ENCODE peak calls at places on chromosomes 2 and 18, in nine cellular contexts. One of them, this sample, is unnamed.

GRCh38 chr2:35421485-35421884 is 934.1 kb upstream of the CRIM1 start:
- DNase-seq in HCEC 1CT: no peak
- DNase-seq in BE2C: no peak
- DNase-seq in bronchial epithelial cell: no peak
- DNase-seq in SK-MEL-5: no peak
- DNase-seq in Kasumi-1: no peak
- DNase-seq in cardiac fibroblast: no peak
- DNase-seq in epithelial cell of proximal tubule: no peak
- DNase-seq in left colon: no peak
- DNase-seq in this sample: no peak

GRCh38 chr2:126038901-126039300 is 617.1 kb upstream of the GYPC start:
- DNase-seq in HCEC 1CT: no peak
- DNase-seq in BE2C: no peak
- DNase-seq in bronchial epithelial cell: no peak
- DNase-seq in SK-MEL-5: no peak
- DNase-seq in Kasumi-1: peak; percentile 33
- DNase-seq in cardiac fibroblast: no peak
- DNase-seq in epithelial cell of proximal tubule: no peak
- DNase-seq in left colon: no peak
- DNase-seq in this sample: no peak

GRCh38 chr2:47488870-47489584 is 86.1 kb downstream of the MSH2 start:
- DNase-seq in HCEC 1CT: peak; percentile 92
- DNase-seq in BE2C: no peak
- DNase-seq in bronchial epithelial cell: peak; percentile 91
- DNase-seq in SK-MEL-5: no peak
- DNase-seq in Kasumi-1: no peak
- DNase-seq in cardiac fibroblast: peak; percentile 80
- DNase-seq in epithelial cell of proximal tubule: peak; percentile 63
- DNase-seq in left colon: no peak
- DNase-seq in this sample: peak; percentile 90

GRCh38 chr2:230162981-230163380 is 56.8 kb downstream of the SP110 start:
- DNase-seq in HCEC 1CT: no peak
- DNase-seq in BE2C: peak; percentile 65
- DNase-seq in bronchial epithelial cell: no peak
- DNase-seq in SK-MEL-5: no peak
- DNase-seq in Kasumi-1: no peak
- DNase-seq in cardiac fibroblast: no peak
- DNase-seq in epithelial cell of proximal tubule: no peak
- DNase-seq in left colon: no peak
- DNase-seq in this sample: no peak

GRCh38 chr2:112166801-112167499 is 28.8 kb downstream of the FBLN7 start:
- DNase-seq in HCEC 1CT: no peak
- DNase-seq in BE2C: no peak
- DNase-seq in bronchial epithelial cell: peak; percentile 12
- DNase-seq in SK-MEL-5: no peak
- DNase-seq in Kasumi-1: no peak
- DNase-seq in cardiac fibroblast: no peak
- DNase-seq in epithelial cell of proximal tubule: no peak
- DNase-seq in left colon: no peak
- DNase-seq in this sample: no peak

GRCh38 chr2:130823886-130824491 is 12.7 kb upstream of the ARHGEF4 start:
- DNase-seq in HCEC 1CT: no peak
- DNase-seq in BE2C: no peak
- DNase-seq in bronchial epithelial cell: no peak
- DNase-seq in SK-MEL-5: no peak
- DNase-seq in Kasumi-1: no peak
- DNase-seq in cardiac fibroblast: no peak
- DNase-seq in epithelial cell of proximal tubule: no peak
- DNase-seq in left colon: no peak
- DNase-seq in this sample: no peak

GRCh38 chr2:68747918-68748317 is 13.3 kb downstream of the ARHGAP25 start:
- DNase-seq in HCEC 1CT: no peak
- DNase-seq in BE2C: no peak
- DNase-seq in bronchial epithelial cell: no peak
- DNase-seq in SK-MEL-5: no peak
- DNase-seq in Kasumi-1: no peak
- DNase-seq in cardiac fibroblast: no peak
- DNase-seq in epithelial cell of proximal tubule: no peak
- DNase-seq in left colon: no peak
- DNase-seq in this sample: no peak

GRCh38 chr2:228352048-228352447 is 170.6 kb upstream of the SPHKAP start:
- DNase-seq in HCEC 1CT: no peak
- DNase-seq in BE2C: no peak
- DNase-seq in bronchial epithelial cell: no peak
- DNase-seq in SK-MEL-5: no peak
- DNase-seq in Kasumi-1: no peak
- DNase-seq in cardiac fibroblast: no peak
- DNase-seq in epithelial cell of proximal tubule: no peak
- DNase-seq in left colon: no peak
- DNase-seq in this sample: no peak

GRCh38 chr2:210299974-210300373 is 15.0 kb downstream of the MYL1 start:
- DNase-seq in HCEC 1CT: no peak
- DNase-seq in BE2C: no peak
- DNase-seq in bronchial epithelial cell: no peak
- DNase-seq in SK-MEL-5: no peak
- DNase-seq in Kasumi-1: no peak
- DNase-seq in cardiac fibroblast: no peak
- DNase-seq in epithelial cell of proximal tubule: no peak
- DNase-seq in left colon: no peak
- DNase-seq in this sample: no peak

GRCh38 chr2:130288467-130289403 is 54.0 kb upstream of the IMP4 start:
- DNase-seq in HCEC 1CT: no peak
- DNase-seq in BE2C: no peak
- DNase-seq in bronchial epithelial cell: no peak
- DNase-seq in SK-MEL-5: peak; percentile 33
- DNase-seq in Kasumi-1: peak; percentile 3
- DNase-seq in cardiac fibroblast: no peak
- DNase-seq in epithelial cell of proximal tubule: no peak
- DNase-seq in left colon: no peak
- DNase-seq in this sample: no peak

GRCh38 chr2:239240480-239240881 is 160.3 kb downstream of the HDAC4 start:
- DNase-seq in HCEC 1CT: no peak
- DNase-seq in BE2C: peak; percentile 68
- DNase-seq in bronchial epithelial cell: no peak
- DNase-seq in SK-MEL-5: no peak
- DNase-seq in Kasumi-1: peak; percentile 54
- DNase-seq in cardiac fibroblast: no peak
- DNase-seq in epithelial cell of proximal tubule: no peak
- DNase-seq in left colon: peak; percentile 60
- DNase-seq in this sample: no peak

GRCh38 chr2:228549390-228550007 is 368.0 kb upstream of the SPHKAP start:
- DNase-seq in HCEC 1CT: no peak
- DNase-seq in BE2C: no peak
- DNase-seq in bronchial epithelial cell: no peak
- DNase-seq in SK-MEL-5: no peak
- DNase-seq in Kasumi-1: no peak
- DNase-seq in cardiac fibroblast: no peak
- DNase-seq in epithelial cell of proximal tubule: no peak
- DNase-seq in left colon: no peak
- DNase-seq in this sample: no peak

GRCh38 chr2:201639205-201639604 is 4.1 kb downstream of the TMEM237 start:
- DNase-seq in HCEC 1CT: no peak
- DNase-seq in BE2C: no peak
- DNase-seq in bronchial epithelial cell: no peak
- DNase-seq in SK-MEL-5: no peak
- DNase-seq in Kasumi-1: no peak
- DNase-seq in cardiac fibroblast: no peak
- DNase-seq in epithelial cell of proximal tubule: no peak
- DNase-seq in left colon: no peak
- DNase-seq in this sample: peak; percentile 44

GRCh38 chr2:181848356-181848876 is 43.1 kb upstream of the ITPRID2 start:
- DNase-seq in HCEC 1CT: peak; percentile 24
- DNase-seq in BE2C: no peak
- DNase-seq in bronchial epithelial cell: no peak
- DNase-seq in SK-MEL-5: no peak
- DNase-seq in Kasumi-1: peak; percentile 59
- DNase-seq in cardiac fibroblast: peak; percentile 3
- DNase-seq in epithelial cell of proximal tubule: no peak
- DNase-seq in left colon: no peak
- DNase-seq in this sample: peak; percentile 8

GRCh38 chr2:100674671-100675070 is 111.9 kb downstream of the PDCL3 start:
- DNase-seq in HCEC 1CT: no peak
- DNase-seq in BE2C: no peak
- DNase-seq in bronchial epithelial cell: no peak
- DNase-seq in SK-MEL-5: no peak
- DNase-seq in Kasumi-1: no peak
- DNase-seq in cardiac fibroblast: no peak
- DNase-seq in epithelial cell of proximal tubule: no peak
- DNase-seq in left colon: no peak
- DNase-seq in this sample: no peak

GRCh38 chr2:152098033-152098797 is 629 bp downstream of the CACNB4 start:
- DNase-seq in HCEC 1CT: no peak
- DNase-seq in BE2C: no peak
- DNase-seq in bronchial epithelial cell: no peak
- DNase-seq in SK-MEL-5: no peak
- DNase-seq in Kasumi-1: peak; percentile 56
- DNase-seq in cardiac fibroblast: peak; percentile 13
- DNase-seq in epithelial cell of proximal tubule: no peak
- DNase-seq in left colon: no peak
- DNase-seq in this sample: peak; percentile 27

GRCh38 chr18:8416212-8417019 is 192.8 kb upstream of the RAB12 start:
- DNase-seq in HCEC 1CT: no peak
- DNase-seq in BE2C: no peak
- DNase-seq in bronchial epithelial cell: no peak
- DNase-seq in SK-MEL-5: no peak
- DNase-seq in Kasumi-1: no peak
- DNase-seq in cardiac fibroblast: no peak
- DNase-seq in epithelial cell of proximal tubule: no peak
- DNase-seq in left colon: no peak
- DNase-seq in this sample: peak; percentile 62

GRCh38 chr2:35035883-35036282 is 1319.7 kb upstream of the CRIM1 start:
- DNase-seq in HCEC 1CT: no peak
- DNase-seq in BE2C: no peak
- DNase-seq in bronchial epithelial cell: peak; percentile 18
- DNase-seq in SK-MEL-5: peak; percentile 54
- DNase-seq in Kasumi-1: no peak
- DNase-seq in cardiac fibroblast: no peak
- DNase-seq in epithelial cell of proximal tubule: no peak
- DNase-seq in left colon: no peak
- DNase-seq in this sample: no peak